ENCODE peak calls at places on chromosome 22, in eight cellular contexts. One of them, this sample, is unnamed.

GRCh38 chr22:19757985-19758895 is 2.3 kb upstream of the TBX1 start:
- DNase-seq in H54: no peak
- DNase-seq in mucosa of descending colon: no peak
- DNase-seq in tibial nerve: no peak
- DNase-seq in heart right ventricle: no peak
- DNase-seq in A172: no peak
- DNase-seq in SHP77: no peak
- DNase-seq in activated CD4-positive, alpha-beta T cell treated with anti-CD3 and anti-CD28 coated beads for 36 hours: no peak
- DNase-seq in this sample: no peak

GRCh38 chr22:30191049-30191701 is 55.4 kb downstream of the LIF start:
- DNase-seq in SHP77: no peak
- DNase-seq in A172: no peak
- DNase-seq in activated CD4-positive, alpha-beta T cell treated with anti-CD3 and anti-CD28 coated beads for 36 hours: no peak
- DNase-seq in heart right ventricle: no peak
- DNase-seq in mucosa of descending colon: no peak
- DNase-seq in H54: no peak
- DNase-seq in tibial nerve: no peak
- DNase-seq in this sample: no peak

GRCh38 chr22:28001171-28001835 is 82.2 kb upstream of the PITPNB start:
- DNase-seq in activated CD4-positive, alpha-beta T cell treated with anti-CD3 and anti-CD28 coated beads for 36 hours: no peak
- DNase-seq in heart right ventricle: no peak
- DNase-seq in H54: no peak
- DNase-seq in SHP77: no peak
- DNase-seq in mucosa of descending colon: no peak
- DNase-seq in A172: no peak
- DNase-seq in tibial nerve: no peak
- DNase-seq in this sample: no peak

GRCh38 chr22:47294222-47294532 is 531.7 kb downstream of the TBC1D22A start:
- DNase-seq in heart right ventricle: no peak
- DNase-seq in activated CD4-positive, alpha-beta T cell treated with anti-CD3 and anti-CD28 coated beads for 36 hours: no peak
- DNase-seq in tibial nerve: no peak
- DNase-seq in A172: peak
- DNase-seq in H54: peak
- DNase-seq in mucosa of descending colon: no peak
- DNase-seq in SHP77: no peak
- DNase-seq in this sample: no peak

GRCh38 chr22:37228106-37229011 is 15.7 kb downstream of the RAC2 start:
- DNase-seq in heart right ventricle: no peak
- DNase-seq in mucosa of descending colon: no peak
- DNase-seq in tibial nerve: no peak
- DNase-seq in SHP77: no peak
- DNase-seq in A172: peak
- DNase-seq in H54: no peak
- DNase-seq in activated CD4-positive, alpha-beta T cell treated with anti-CD3 and anti-CD28 coated beads for 36 hours: peak
- DNase-seq in this sample: no peak

GRCh38 chr22:49624421-49625177 is 203.1 kb downstream of the BRD1 start:
- DNase-seq in tibial nerve: no peak
- DNase-seq in heart right ventricle: no peak
- DNase-seq in H54: no peak
- DNase-seq in mucosa of descending colon: no peak
- DNase-seq in SHP77: no peak
- DNase-seq in A172: no peak
- DNase-seq in activated CD4-positive, alpha-beta T cell treated with anti-CD3 and anti-CD28 coated beads for 36 hours: no peak
- DNase-seq in this sample: no peak

GRCh38 chr22:19223617-19224016 is 45.1 kb upstream of the SLC25A1 start:
- DNase-seq in activated CD4-positive, alpha-beta T cell treated with anti-CD3 and anti-CD28 coated beads for 36 hours: no peak
- DNase-seq in heart right ventricle: no peak
- DNase-seq in H54: no peak
- DNase-seq in tibial nerve: no peak
- DNase-seq in mucosa of descending colon: no peak
- DNase-seq in A172: no peak
- DNase-seq in SHP77: no peak
- DNase-seq in this sample: no peak

GRCh38 chr22:29190051-29190450 is 15.6 kb upstream of the EMID1 start:
- DNase-seq in activated CD4-positive, alpha-beta T cell treated with anti-CD3 and anti-CD28 coated beads for 36 hours: no peak
- DNase-seq in heart right ventricle: no peak
- DNase-seq in mucosa of descending colon: no peak
- DNase-seq in A172: no peak
- DNase-seq in SHP77: no peak
- DNase-seq in H54: no peak
- DNase-seq in tibial nerve: no peak
- DNase-seq in this sample: no peak

GRCh38 chr22:48882636-48883200 is 945.0 kb downstream of the BRD1 start:
- DNase-seq in activated CD4-positive, alpha-beta T cell treated with anti-CD3 and anti-CD28 coated beads for 36 hours: no peak
- DNase-seq in SHP77: no peak
- DNase-seq in heart right ventricle: no peak
- DNase-seq in H54: no peak
- DNase-seq in A172: no peak
- DNase-seq in mucosa of descending colon: no peak
- DNase-seq in tibial nerve: no peak
- DNase-seq in this sample: no peak

GRCh38 chr22:27224485-27225364 is 567.3 kb downstream of the MIAT start:
- DNase-seq in heart right ventricle: no peak
- DNase-seq in H54: no peak
- DNase-seq in mucosa of descending colon: no peak
- DNase-seq in tibial nerve: peak
- DNase-seq in SHP77: no peak
- DNase-seq in A172: peak
- DNase-seq in activated CD4-positive, alpha-beta T cell treated with anti-CD3 and anti-CD28 coated beads for 36 hours: no peak
- DNase-seq in this sample: peak

GRCh38 chr22:48981671-48982070 is 846.0 kb downstream of the BRD1 start:
- DNase-seq in activated CD4-positive, alpha-beta T cell treated with anti-CD3 and anti-CD28 coated beads for 36 hours: no peak
- DNase-seq in SHP77: no peak
- DNase-seq in A172: no peak
- DNase-seq in H54: no peak
- DNase-seq in mucosa of descending colon: no peak
- DNase-seq in tibial nerve: no peak
- DNase-seq in heart right ventricle: no peak
- DNase-seq in this sample: no peak

GRCh38 chr22:38755155-38755910 is 465 bp downstream of the SUN2 start:
- DNase-seq in mucosa of descending colon: peak
- DNase-seq in heart right ventricle: peak
- DNase-seq in A172: peak
- DNase-seq in H54: peak
- DNase-seq in activated CD4-positive, alpha-beta T cell treated with anti-CD3 and anti-CD28 coated beads for 36 hours: peak
- DNase-seq in SHP77: no peak
- DNase-seq in tibial nerve: peak
- DNase-seq in this sample: peak

GRCh38 chr22:31347251-31348008 is 1.3 kb upstream of the PATZ1 start:
- DNase-seq in heart right ventricle: peak
- DNase-seq in mucosa of descending colon: peak
- DNase-seq in H54: no peak
- DNase-seq in tibial nerve: peak
- DNase-seq in activated CD4-positive, alpha-beta T cell treated with anti-CD3 and anti-CD28 coated beads for 36 hours: peak
- DNase-seq in SHP77: peak
- DNase-seq in A172: no peak
- DNase-seq in this sample: peak

GRCh38 chr22:27990879-27991278 is 71.8 kb upstream of the PITPNB start:
- DNase-seq in H54: peak
- DNase-seq in tibial nerve: peak
- DNase-seq in mucosa of descending colon: peak
- DNase-seq in A172: no peak
- DNase-seq in activated CD4-positive, alpha-beta T cell treated with anti-CD3 and anti-CD28 coated beads for 36 hours: peak
- DNase-seq in heart right ventricle: peak
- DNase-seq in SHP77: peak
- DNase-seq in this sample: peak

GRCh38 chr22:44409691-44410316 is 88.2 kb downstream of the RTL6 start:
- DNase-seq in tibial nerve: no peak
- DNase-seq in activated CD4-positive, alpha-beta T cell treated with anti-CD3 and anti-CD28 coated beads for 36 hours: no peak
- DNase-seq in H54: no peak
- DNase-seq in SHP77: no peak
- DNase-seq in A172: no peak
- DNase-seq in heart right ventricle: no peak
- DNase-seq in mucosa of descending colon: no peak
- DNase-seq in this sample: no peak

GRCh38 chr22:31829505-31829904 is 75.7 kb downstream of the DEPDC5 start:
- DNase-seq in activated CD4-positive, alpha-beta T cell treated with anti-CD3 and anti-CD28 coated beads for 36 hours: peak
- DNase-seq in H54: peak
- DNase-seq in tibial nerve: no peak
- DNase-seq in heart right ventricle: no peak
- DNase-seq in A172: peak
- DNase-seq in SHP77: peak
- DNase-seq in mucosa of descending colon: no peak
- DNase-seq in this sample: no peak

GRCh38 chr22:44625981-44626687 is 75.9 kb upstream of the PRR5 start:
- DNase-seq in activated CD4-positive, alpha-beta T cell treated with anti-CD3 and anti-CD28 coated beads for 36 hours: peak
- DNase-seq in tibial nerve: peak
- DNase-seq in mucosa of descending colon: peak
- DNase-seq in H54: peak
- DNase-seq in A172: peak
- DNase-seq in heart right ventricle: peak
- DNase-seq in SHP77: peak
- DNase-seq in this sample: peak

GRCh38 chr22:32527756-32528155 is 53.1 kb downstream of the FBXO7 start:
- DNase-seq in A172: no peak
- DNase-seq in mucosa of descending colon: no peak
- DNase-seq in H54: no peak
- DNase-seq in activated CD4-positive, alpha-beta T cell treated with anti-CD3 and anti-CD28 coated beads for 36 hours: no peak
- DNase-seq in SHP77: no peak
- DNase-seq in heart right ventricle: no peak
- DNase-seq in tibial nerve: no peak
- DNase-seq in this sample: no peak

GRCh38 chr22:39292561-39293074 is 26.8 kb downstream of the RPL3 start:
- DNase-seq in heart right ventricle: peak
- DNase-seq in mucosa of descending colon: peak
- DNase-seq in SHP77: peak
- DNase-seq in activated CD4-positive, alpha-beta T cell treated with anti-CD3 and anti-CD28 coated beads for 36 hours: peak
- DNase-seq in H54: peak
- DNase-seq in A172: peak
- DNase-seq in tibial nerve: peak
- DNase-seq in this sample: peak

GRCh38 chr22:32329202-32329645 is 28.4 kb upstream of the RFPL3 start:
- DNase-seq in SHP77: no peak
- DNase-seq in tibial nerve: no peak
- DNase-seq in activated CD4-positive, alpha-beta T cell treated with anti-CD3 and anti-CD28 coated beads for 36 hours: no peak
- DNase-seq in H54: no peak
- DNase-seq in A172: no peak
- DNase-seq in mucosa of descending colon: no peak
- DNase-seq in heart right ventricle: no peak
- DNase-seq in this sample: no peak

GRCh38 chr22:30485362-30485988 is 13.7 kb upstream of the SEC14L3 start:
- DNase-seq in heart right ventricle: peak
- DNase-seq in SHP77: peak
- DNase-seq in A172: peak
- DNase-seq in tibial nerve: peak
- DNase-seq in H54: peak
- DNase-seq in activated CD4-positive, alpha-beta T cell treated with anti-CD3 and anti-CD28 coated beads for 36 hours: peak
- DNase-seq in mucosa of descending colon: peak
- DNase-seq in this sample: peak

GRCh38 chr22:44363214-44363979 is 50.6 kb upstream of the SHISAL1 start:
- DNase-seq in activated CD4-positive, alpha-beta T cell treated with anti-CD3 and anti-CD28 coated beads for 36 hours: no peak
- DNase-seq in SHP77: peak
- DNase-seq in H54: peak
- DNase-seq in A172: peak
- DNase-seq in heart right ventricle: peak
- DNase-seq in tibial nerve: peak
- DNase-seq in mucosa of descending colon: peak
- DNase-seq in this sample: peak

GRCh38 chr22:30575011-30575671 is 676 bp upstream of the GAL3ST1 start:
- DNase-seq in heart right ventricle: peak
- DNase-seq in mucosa of descending colon: peak
- DNase-seq in H54: no peak
- DNase-seq in tibial nerve: peak
- DNase-seq in SHP77: no peak
- DNase-seq in A172: peak
- DNase-seq in activated CD4-positive, alpha-beta T cell treated with anti-CD3 and anti-CD28 coated beads for 36 hours: no peak
- DNase-seq in this sample: peak